ENCODE peak calls at places on chromosomes 16 and 17, in ten cellular contexts. Y is stimulated activated CD4-positive, alpha-beta T cell treated with anti-CD3 and anti-CD28 coated beads, Interleukin-1b, Interleukin-23, amount 100 ng/mL, for 24 hours; A is naive thymus-derived CD8-positive, alpha-beta T cell; Q is activated CD8-positive, alpha-beta T cell treated with anti-CD3 and anti-CD28 coated beads for 36 hours; O is activated naive CD8-positive, alpha-beta T cell treated with anti-CD3 and anti-CD28 coated beads for 36 hours; H is lower leg skin; L is A549; F is cardiac muscle cell; M is fibroblast of pulmonary artery; I is GM18507. Z is an unnamed sample.

GRCh38 chr16:86733526-86734254 is 155.3 kb downstream of the FOXL1 start:
- DNase-seq in I (no peak), A (peak), O (no peak), M (no peak), Q (no peak), L (no peak), F (no peak), H (no peak), Y (no peak), Z (no peak)

GRCh38 chr17:64777413-64778101 is 115.5 kb upstream of the SMURF2 start:
- DNase-seq in I (no peak), O (no peak), F (no peak), A (no peak), Y (no peak), L (no peak), H (no peak), Q (no peak), M (no peak), Z (no peak)

GRCh38 chr16:31149894-31150890 is at the start of gene PRSS36:
- DNase-seq in M (no peak), L (no peak), H (no peak), Q (no peak), Y (no peak), A (peak), I (no peak), F (no peak), O (no peak), Z (no peak)

GRCh38 chr17:18959071-18959844 is 7.3 kb downstream of the SLC5A10 start:
- DNase-seq in F (no peak), M (no peak), I (no peak), A (peak), Y (no peak), L (no peak), Q (no peak), O (no peak), H (no peak), Z (no peak)

GRCh38 chr17:50022463-50023130 is 27.6 kb upstream of the DLX3 start:
- DNase-seq in L (no peak), Y (no peak), F (no peak), I (no peak), Q (no peak), H (no peak), M (no peak), A (no peak), O (no peak), Z (no peak)

GRCh38 chr16:68901910-68902309 is 58.6 kb downstream of the TANGO6 start:
- DNase-seq in F (peak), L (peak), Q (no peak), O (no peak), Y (no peak), M (peak), I (no peak), H (no peak), A (no peak), Z (peak)

GRCh38 chr17:75313941-75314550 is 24.8 kb upstream of the SLC25A19 start:
- DNase-seq in Y (no peak), M (no peak), A (no peak), O (no peak), H (no peak), L (no peak), I (no peak), F (no peak), Q (no peak), Z (no peak)

GRCh38 chr17:2198917-2199316 is 104.7 kb downstream of the SMG6 start:
- DNase-seq in Q (no peak), L (no peak), O (no peak), H (no peak), M (peak), Y (no peak), A (no peak), I (no peak), F (peak), Z (no peak)

GRCh38 chr17:81962499-81963441 is 1.8 kb upstream of the NOTUM start:
- DNase-seq in Q (no peak), H (no peak), A (no peak), O (no peak), F (no peak), I (no peak), Y (no peak), M (no peak), L (no peak), Z (no peak)

GRCh38 chr17:57442914-57443571 is 186.7 kb downstream of the MSI2 start:
- DNase-seq in L (peak), H (peak), F (peak), O (peak), I (no peak), A (no peak), Y (peak), M (no peak), Q (peak), Z (no peak)

GRCh38 chr17:17034496-17035066 is 7.7 kb upstream of the MPRIP start:
- DNase-seq in H (no peak), Q (no peak), F (no peak), O (no peak), I (no peak), Y (no peak), M (no peak), A (no peak), L (no peak), Z (no peak)

GRCh38 chr17:40301315-40301714 is 7.7 kb upstream of the RARA start:
- DNase-seq in H (no peak), F (no peak), O (no peak), Y (no peak), M (no peak), Q (no peak), L (peak), A (no peak), I (no peak), Z (no peak)

GRCh38 chr16:88437367-88437964 is 15.6 kb upstream of the ZFPM1 start:
- DNase-seq in H (no peak), O (peak), F (peak), M (peak), Q (peak), A (peak), L (peak), I (peak), Y (peak), Z (no peak)

GRCh38 chr16:85156869-85157268 is 44.6 kb upstream of the CIBAR2 start:
- DNase-seq in L (no peak), O (no peak), Q (no peak), F (no peak), M (no peak), Y (no peak), A (no peak), H (no peak), I (no peak), Z (no peak)

GRCh38 chr16:80142276-80142675 is 398.5 kb upstream of the DYNLRB2 start:
- DNase-seq in Y (no peak), I (no peak), L (no peak), F (no peak), M (no peak), A (no peak), Q (no peak), H (no peak), O (no peak), Z (no peak)

GRCh38 chr17:82862191-82862590 is 22.4 kb upstream of the ZNF750 start:
- DNase-seq in M (no peak), O (no peak), H (no peak), I (no peak), F (no peak), L (no peak), Y (no peak), Q (no peak), A (no peak), Z (no peak)

GRCh38 chr16:78742501-78743283 is 643.2 kb downstream of the WWOX start:
- DNase-seq in O (peak), I (peak), M (peak), L (no peak), Y (peak), A (peak), F (no peak), H (peak), Q (peak), Z (no peak)

GRCh38 chr16:5056347-5056746 is 9.4 kb downstream of the C16orf89 start:
- DNase-seq in I (peak), A (peak), Y (no peak), F (peak), H (no peak), L (peak), M (no peak), Q (peak), O (peak), Z (no peak)

GRCh38 chr17:56744721-56745120 is 89.0 kb downstream of the C17orf67 start:
- DNase-seq in M (no peak), Y (no peak), F (no peak), A (no peak), H (no peak), I (no peak), O (no peak), L (no peak), Q (no peak), Z (no peak)

GRCh38 chr17:17842111-17842876 is 5.5 kb upstream of the SREBF1 start:
- DNase-seq in M (no peak), O (no peak), Y (no peak), Q (no peak), H (no peak), F (no peak), A (no peak), L (no peak), I (no peak), Z (no peak)

GRCh38 chr17:6096201-6097004 is 26.2 kb downstream of the WSCD1 start:
- DNase-seq in F (no peak), M (no peak), A (peak), Q (no peak), L (no peak), Y (no peak), I (no peak), H (no peak), O (no peak), Z (no peak)

GRCh38 chr16:74842413-74842812 is 67.8 kb upstream of the FA2H start:
- DNase-seq in M (no peak), Y (no peak), L (no peak), I (no peak), A (no peak), O (no peak), Q (no peak), F (no peak), H (no peak), Z (no peak)

GRCh38 chr16:62225675-62226074 is 189.4 kb upstream of the CDH8 start:
- DNase-seq in M (peak), I (no peak), H (peak), Q (peak), F (peak), Y (no peak), L (peak), A (no peak), O (peak), Z (peak)

GRCh38 chr16:73058221-73058615 is 10.3 kb upstream of the ZFHX3 start:
- DNase-seq in H (no peak), L (no peak), A (no peak), I (no peak), O (peak), Y (no peak), Q (no peak), M (peak), F (peak), Z (no peak)

GRCh38 chr16:2520097-2520783 is at the start of gene AMDHD2:
- DNase-seq in A (peak), F (peak), I (peak), Q (peak), L (peak), O (peak), Y (peak), M (peak), H (peak), Z (peak)

GRCh38 chr16:15055141-15056053 is 477 bp downstream of the NTAN1 start:
- DNase-seq in L (peak), O (no peak), I (peak), M (peak), F (no peak), A (peak), Q (peak), H (peak), Y (peak), Z (no peak)

GRCh38 chr16:15482068-15482747 is 47.8 kb downstream of the BMERB1 start:
- DNase-seq in Y (peak), A (no peak), Q (peak), F (peak), M (peak), I (no peak), H (peak), L (peak), O (peak), Z (peak)

GRCh38 chr17:798246-798645 is 16.1 kb downstream of the MRM3 start:
- DNase-seq in Y (no peak), A (no peak), M (no peak), I (no peak), F (no peak), Q (no peak), O (no peak), H (no peak), L (no peak), Z (no peak)

GRCh38 chr17:27956601-27957445 is 63.7 kb upstream of the LYRM9 start:
- DNase-seq in F (peak), H (no peak), Y (no peak), I (no peak), M (peak), A (no peak), L (no peak), Q (no peak), O (no peak), Z (no peak)

GRCh38 chr16:86355538-86355937 is 154.8 kb upstream of the FOXF1 start:
- DNase-seq in L (no peak), A (no peak), O (no peak), I (no peak), F (peak), H (no peak), M (peak), Q (no peak), Y (no peak), Z (peak)

GRCh38 chr17:51487947-51488346 is 227.6 kb downstream of the UTP18 start:
- DNase-seq in O (peak), H (no peak), I (no peak), Q (peak), M (no peak), A (no peak), F (no peak), Y (peak), L (peak), Z (no peak)

GRCh38 chr17:1422907-1423306 is 22.9 kb upstream of the YWHAE start:
- DNase-seq in A (no peak), L (peak), M (peak), I (no peak), O (peak), Y (no peak), F (peak), H (no peak), Q (peak), Z (peak)

GRCh38 chr17:39622380-39623006 is 4.3 kb upstream of the PPP1R1B start:
- DNase-seq in O (no peak), Y (no peak), H (no peak), Q (peak), A (no peak), M (no peak), I (no peak), L (peak), F (no peak), Z (no peak)

GRCh38 chr17:17613708-17614114 is 22.2 kb upstream of the PEMT start:
- DNase-seq in Y (peak), H (peak), I (no peak), Q (peak), L (peak), F (peak), A (peak), O (peak), M (peak), Z (peak)

GRCh38 chr16:17633146-17633966 is 162.6 kb upstream of the XYLT1 start:
- DNase-seq in H (peak), A (no peak), O (no peak), I (no peak), M (no peak), Y (no peak), L (no peak), Q (no peak), F (no peak), Z (no peak)